ENCODE peak calls at places on chromosomes 4 and X, in nine cellular contexts. P, X, G, Y, C, E, N, S and R are unnamed samples.

GRCh38 chr4:69617083-69617694 is 22.3 kb downstream of the UGT2A2 start:
- DNase-seq in P (no peak), X (peak; percentile 55), G (peak; percentile 40), Y (no peak), C (no peak), E (peak; percentile 12), N (no peak), S (no peak), R (no peak)

GRCh38 chr4:176259330-176260090 is 9.5 kb downstream of the ASB5 start:
- DNase-seq in P (no peak), X (peak; percentile 51), G (peak; percentile 19), Y (no peak), C (no peak), E (peak; percentile 80), N (no peak), S (no peak), R (no peak)

GRCh38 chr4:147354271-147354670 is 126.6 kb upstream of the EDNRA start:
- DNase-seq in P (no peak), X (no peak), G (no peak), Y (no peak), C (no peak), E (no peak), N (no peak), S (no peak), R (no peak)

GRCh38 chrX:41559662-41560061 is 112.5 kb downstream of the NYX start:
- DNase-seq in P (no peak), X (peak; percentile 90), G (no peak), Y (no peak), C (peak; percentile 61), E (peak; percentile 95), N (peak; percentile 28), S (no peak), R (peak; percentile 51)

GRCh38 chr4:38166082-38166481 is 205.9 kb downstream of the PTTG2 start:
- DNase-seq in P (no peak), X (no peak), G (no peak), Y (no peak), C (no peak), E (no peak), N (no peak), S (no peak), R (no peak)

GRCh38 chrX:103918050-103918449 is 44.4 kb upstream of the TMSB15B start:
- DNase-seq in P (peak; percentile 70), X (peak; percentile 68), G (peak; percentile 76), Y (peak; percentile 56), C (no peak), E (peak; percentile 68), N (peak; percentile 61), S (peak; percentile 65), R (no peak)

GRCh38 chrX:140661657-140662056 is 47.9 kb upstream of the LINC00632 start:
- DNase-seq in P (no peak), X (no peak), G (no peak), Y (no peak), C (no peak), E (peak; percentile 3), N (no peak), S (no peak), R (no peak)

GRCh38 chr4:64899563-64899962 is 490.3 kb upstream of the TECRL start:
- DNase-seq in P (no peak), X (no peak), G (no peak), Y (no peak), C (no peak), E (no peak), N (no peak), S (no peak), R (no peak)

GRCh38 chr4:18171896-18172295 is 150.3 kb upstream of the LCORL start:
- DNase-seq in P (no peak), X (no peak), G (no peak), Y (no peak), C (no peak), E (no peak), N (no peak), S (no peak), R (no peak)

GRCh38 chr4:82268050-82268825 is 105.6 kb downstream of the HNRNPD start:
- DNase-seq in P (peak; percentile 57), X (peak; percentile 69), G (peak; percentile 48), Y (peak; percentile 59), C (peak; percentile 15), E (peak; percentile 50), N (peak; percentile 30), S (no peak), R (peak; percentile 2)

GRCh38 chr4:6222761-6223292 is 22.5 kb upstream of the JAKMIP1 start:
- DNase-seq in P (peak; percentile 77), X (no peak), G (no peak), Y (no peak), C (no peak), E (no peak), N (no peak), S (no peak), R (no peak)

GRCh38 chr4:8303485-8304281 is 34.1 kb downstream of the HTRA3 start:
- DNase-seq in P (no peak), X (peak; percentile 95), G (no peak), Y (peak; percentile 42), C (peak; percentile 90), E (peak; percentile 95), N (peak; percentile 11), S (peak; percentile 46), R (peak; percentile 51)

GRCh38 chr4:38562751-38563198 is 101.2 kb upstream of the KLF3 start:
- DNase-seq in P (peak; percentile 29), X (peak; percentile 90), G (no peak), Y (peak; percentile 56), C (no peak), E (peak; percentile 28), N (peak; percentile 17), S (no peak), R (no peak)

GRCh38 chr4:7943211-7943610 is 3.5 kb upstream of the AFAP1 start:
- DNase-seq in P (no peak), X (no peak), G (no peak), Y (no peak), C (no peak), E (no peak), N (peak; percentile 8), S (no peak), R (no peak)

GRCh38 chr4:53346920-53347852 is 18.7 kb downstream of the SCFD2 start:
- DNase-seq in P (peak; percentile 38), X (peak; percentile 46), G (no peak), Y (no peak), C (no peak), E (peak; percentile 61), N (no peak), S (no peak), R (peak; percentile 34)

GRCh38 chrX:15349046-15349445 is 13.7 kb upstream of the PIGA start:
- DNase-seq in P (peak; percentile 62), X (peak; percentile 80), G (peak; percentile 60), Y (no peak), C (no peak), E (peak; percentile 73), N (no peak), S (no peak), R (peak; percentile 15)

GRCh38 chr4:40194602-40195161 is 2.1 kb upstream of the RHOH start:
- DNase-seq in P (peak; percentile 23), X (no peak), G (peak; percentile 77), Y (no peak), C (no peak), E (peak; percentile 45), N (no peak), S (no peak), R (no peak)

GRCh38 chr4:128061566-128062536 is 739 bp downstream of the LARP1B start:
- DNase-seq in P (peak; percentile 78), X (peak; percentile 34), G (peak; percentile 70), Y (peak; percentile 76), C (no peak), E (peak; percentile 15), N (peak; percentile 47), S (peak; percentile 75), R (no peak)

GRCh38 chr4:17535906-17536305 is 20.9 kb downstream of the CLRN2 start:
- DNase-seq in P (no peak), X (peak; percentile 14), G (peak; percentile 21), Y (no peak), C (no peak), E (no peak), N (no peak), S (no peak), R (no peak)

GRCh38 chr4:87060957-87061356 is 126.1 kb downstream of the AFF1 start:
- DNase-seq in P (no peak), X (no peak), G (no peak), Y (no peak), C (no peak), E (peak; percentile 88), N (no peak), S (no peak), R (peak; percentile 45)

DNA sequence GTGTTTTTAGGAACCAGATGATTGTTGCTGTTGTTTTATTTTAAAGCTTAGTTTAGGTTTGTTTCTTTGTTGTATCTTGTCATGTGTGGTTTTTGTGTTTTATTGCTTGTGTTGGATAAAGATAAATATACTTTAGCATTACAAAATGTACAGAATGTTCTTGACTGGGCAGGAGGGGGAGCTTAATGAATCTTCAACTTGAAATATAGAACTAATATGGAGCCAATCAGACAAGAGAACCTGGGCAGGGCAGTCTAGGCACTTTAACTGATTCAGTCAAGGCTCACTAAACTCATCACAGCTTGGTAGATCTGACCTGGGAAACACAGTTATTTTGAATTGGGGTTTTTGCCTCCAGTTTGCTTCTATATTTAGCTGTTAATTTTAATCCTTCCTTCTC is 304.2 kb downstream of the ARHGAP24 start:
- DNase-seq in P (no peak), X (peak; percentile 81), G (peak; percentile 15), Y (no peak), C (no peak), E (peak; percentile 62), N (no peak), S (no peak), R (no peak)
- H3K4me3 ChIP-seq in P (peak overlapping the region; percentile 49), X (peak overlapping the region; percentile 72), G (no peak overlapping the region), Y (peak overlapping the region; percentile 45), C (peak overlapping the region; percentile 38), E (peak overlapping the region; percentile 100), N (peak overlapping the region; percentile 30), S (peak overlapping the region; percentile 53), R (peak overlapping the region; percentile 45)

GRCh38 chr4:31356839-31357238 is 636.7 kb downstream of the PCDH7 start:
- DNase-seq in P (no peak), X (no peak), G (no peak), Y (no peak), C (no peak), E (no peak), N (no peak), S (no peak), R (no peak)
- TF ChIP-seq CTCF in P (no peak), X (no peak), G (no peak), Y (no peak), C (no peak), E (no peak), N (no peak), S (no peak), R (no peak)

DNA sequence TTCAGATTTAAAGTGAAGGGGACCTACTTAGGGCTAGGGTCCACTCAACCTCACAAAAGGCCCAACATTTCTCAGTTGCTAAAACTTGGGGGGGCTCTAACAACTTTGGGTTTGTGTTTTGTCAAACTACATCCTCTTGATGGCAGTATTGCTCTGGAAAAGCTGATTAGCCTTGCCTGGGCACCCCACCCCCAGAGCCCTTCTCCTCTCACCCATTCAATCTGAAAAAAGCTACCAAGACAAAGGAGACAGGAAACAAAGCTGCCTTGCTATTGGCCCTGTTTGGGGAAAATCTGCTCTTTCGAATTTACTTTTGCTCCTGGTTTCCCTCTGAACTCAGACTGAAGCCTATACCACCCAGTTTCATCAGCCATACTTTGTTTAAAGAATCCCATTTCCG is 195.2 kb upstream of the STK26 start:
- DNase-seq in P (peak; percentile 28), X (peak; percentile 7), G (peak; percentile 58), Y (no peak), C (no peak), E (no peak), N (no peak), S (no peak), R (no peak)
- H3K4me3 ChIP-seq in P (no peak overlapping the region), X (no peak overlapping the region), G (no peak overlapping the region), Y (no peak overlapping the region), C (no peak overlapping the region), E (no peak overlapping the region), N (no peak overlapping the region), S (no peak overlapping the region), R (no peak overlapping the region)

GRCh38 chr4:143482753-143483362 is 30.6 kb upstream of the SMARCA5 start:
- DNase-seq in P (peak; percentile 25), X (peak; percentile 79), G (peak; percentile 54), Y (no peak), C (peak; percentile 32), E (peak; percentile 71), N (no peak), S (no peak), R (no peak)
- TF ChIP-seq CTCF in P (peak; percentile 77), X (peak; percentile 66), G (peak; percentile 39), Y (peak; percentile 70), C (peak; percentile 46), E (peak; percentile 84), N (peak; percentile 73), S (peak; percentile 71), R (peak; percentile 62)